ENCODE peak calls at places on chromosomes 11 and 22, in ten cellular contexts. L is NCI-H1092; D is EL; R is skeletal muscle cell; F is CD8-positive, alpha-beta T cell; G is stimulated activated naive CD8-positive, alpha-beta T cell treated with anti-CD3 and anti-CD28 coated beads, Interleukin-15, amount 100 ng/mL, for 72 hours; B is NCI-H2081; K is fibroblast of the conjunctiva; H is CD4-positive, alpha-beta T cell; I is bronchial epithelial cell. J is an unnamed sample.

GRCh38 chr22:39427751-39428596 is 28.4 kb downstream of the TAB1 start:
- DNase-seq in R (no peak), F (no peak), B (no peak), G (no peak), I (no peak), D (no peak), L (no peak), H (no peak), K (no peak), J (no peak)

GRCh38 chr22:24427500-24428164 is at the start of gene ADORA2A:
- DNase-seq in F (peak), G (peak), I (no peak), H (peak), B (no peak), R (no peak), L (no peak), D (no peak), K (no peak), J (no peak)

GRCh38 chr11:3904228-3904627 is 48.8 kb downstream of the STIM1 start:
- DNase-seq in L (no peak), R (no peak), D (no peak), K (no peak), I (no peak), H (no peak), F (no peak), B (no peak), G (no peak), J (no peak)

GRCh38 chr11:33551051-33551450 is 149.6 kb downstream of the C11orf91 start:
- DNase-seq in R (no peak), L (no peak), B (no peak), F (no peak), H (no peak), I (no peak), G (no peak), D (no peak), K (no peak), J (no peak)

GRCh38 chr22:37503850-37504249 is 15.4 kb downstream of the CARD10 start:
- DNase-seq in H (no peak), G (no peak), K (no peak), B (no peak), I (no peak), F (no peak), L (no peak), D (no peak), R (no peak), J (no peak)

GRCh38 chr11:46565248-46565835 is 28.5 kb downstream of the AMBRA1 start:
- DNase-seq in H (no peak), G (no peak), L (no peak), K (no peak), F (no peak), I (no peak), D (no peak), R (no peak), B (no peak), J (no peak)

GRCh38 chr11:98835336-98835735 is 185.4 kb upstream of the CNTN5 start:
- DNase-seq in D (no peak), F (no peak), I (no peak), K (no peak), B (no peak), L (no peak), R (peak), G (no peak), H (no peak), J (no peak)

GRCh38 chr11:27353593-27354358 is 9.2 kb downstream of the CCDC34 start:
- DNase-seq in H (no peak), D (peak), B (no peak), R (peak), K (peak), G (no peak), I (peak), F (no peak), L (no peak), J (no peak)

GRCh38 chr11:65553301-65554001 is 4.7 kb downstream of the LTBP3 start:
- DNase-seq in B (no peak), G (peak), R (no peak), L (no peak), F (peak), D (no peak), H (peak), K (no peak), I (no peak), J (no peak)

GRCh38 chr22:37428649-37429586 is 1.6 kb upstream of the ELFN2 start:
- DNase-seq in B (peak), L (no peak), F (peak), G (peak), K (no peak), D (peak), R (no peak), I (no peak), H (peak), J (no peak)

GRCh38 chr22:36860821-36861659 is at the start of gene NCF4:
- DNase-seq in H (no peak), R (no peak), G (peak), F (no peak), K (no peak), I (no peak), D (no peak), B (no peak), L (no peak), J (no peak)

GRCh38 chr11:47179655-47179991 is 2.9 kb upstream of the ARFGAP2 start:
- DNase-seq in K (no peak), R (no peak), D (peak), I (no peak), L (peak), B (peak), F (no peak), H (peak), G (peak), J (no peak)

GRCh38 chr22:35219012-35219411 is 38.3 kb upstream of the HMGXB4 start:
- DNase-seq in D (peak), K (no peak), G (no peak), F (no peak), I (peak), R (no peak), H (no peak), L (no peak), B (no peak), J (no peak)

GRCh38 chr11:130422251-130422995 is 6.0 kb downstream of the ADAMTS8 start:
- DNase-seq in H (no peak), F (no peak), D (no peak), G (no peak), B (no peak), K (no peak), I (no peak), L (no peak), R (no peak), J (no peak)

GRCh38 chr22:42977574-42977973 is 37.4 kb downstream of the PACSIN2 start:
- DNase-seq in L (no peak), D (no peak), F (no peak), B (no peak), G (no peak), R (no peak), I (no peak), K (no peak), H (no peak), J (no peak)

GRCh38 chr11:76234704-76235232 is 28.5 kb upstream of the WNT11 start:
- DNase-seq in K (peak), H (no peak), B (no peak), R (no peak), L (no peak), I (peak), F (no peak), D (no peak), G (no peak), J (no peak)

GRCh38 chr11:210122-210802 is 2.8 kb downstream of the RIC8A start:
- DNase-seq in I (peak), F (no peak), G (no peak), D (peak), L (no peak), R (peak), B (no peak), H (no peak), K (no peak), J (no peak)

GRCh38 chr11:132538642-132539041 is 993.7 kb downstream of the OPCML start:
- DNase-seq in B (no peak), D (no peak), F (no peak), G (no peak), K (no peak), H (no peak), L (no peak), I (no peak), R (no peak), J (no peak)

GRCh38 chr11:72856065-72856464 is 41.9 kb downstream of the ATG16L2 start:
- DNase-seq in G (no peak), K (no peak), D (no peak), R (no peak), B (no peak), I (no peak), H (no peak), F (no peak), L (no peak), J (no peak)

GRCh38 chr11:19660076-19660475 is 52.6 kb upstream of the NAV2 start:
- DNase-seq in D (peak), L (no peak), B (peak), H (no peak), G (peak), F (no peak), K (no peak), R (no peak), I (peak), J (no peak)

GRCh38 chr11:118434123-118434552 is 2.2 kb upstream of the KMT2A start:
- DNase-seq in G (no peak), H (peak), R (no peak), F (no peak), K (no peak), L (peak), I (no peak), D (no peak), B (peak), J (no peak)

GRCh38 chr11:128759168-128759567 is 65.3 kb downstream of the FLI1 start:
- DNase-seq in F (no peak), L (no peak), H (no peak), G (no peak), D (no peak), I (no peak), B (no peak), R (no peak), K (no peak), J (no peak)

GRCh38 chr22:45261407-45262088 is 20.9 kb upstream of the KIAA0930 start:
- DNase-seq in I (no peak), G (no peak), L (no peak), R (no peak), K (no peak), B (peak), H (no peak), F (no peak), D (no peak), J (no peak)

GRCh38 chr11:87397250-87397649 is 359.5 kb downstream of the TMEM135 start:
- DNase-seq in R (no peak), B (no peak), H (no peak), I (no peak), L (no peak), G (no peak), D (no peak), F (no peak), K (no peak), J (no peak)

GRCh38 chr11:34329876-34330275 is 27.9 kb downstream of the ABTB2 start:
- DNase-seq in K (no peak), I (no peak), D (no peak), R (no peak), L (no peak), F (no peak), B (no peak), H (no peak), G (no peak), J (no peak)

GRCh38 chr22:35593885-35594470 is 23.2 kb downstream of the MB start:
- DNase-seq in D (no peak), H (no peak), I (no peak), L (no peak), K (no peak), B (no peak), F (no peak), G (no peak), R (no peak), J (no peak)

GRCh38 chr11:102798012-102798746 is at the start of gene MMP1:
- DNase-seq in F (no peak), L (no peak), R (peak), K (no peak), I (peak), H (no peak), G (no peak), B (no peak), D (peak), J (peak)

GRCh38 chr11:67644042-67644441 is 4.5 kb upstream of the TBX10 start:
- DNase-seq in B (no peak), I (peak), D (no peak), G (peak), L (no peak), F (no peak), H (no peak), R (no peak), K (no peak), J (no peak)

GRCh38 chr11:45651841-45652745 is 13.3 kb downstream of the CHST1 start:
- DNase-seq in K (no peak), B (no peak), R (no peak), D (no peak), I (no peak), G (no peak), H (no peak), F (no peak), L (no peak), J (no peak)

GRCh38 chr11:72684236-72684912 is 10.2 kb upstream of the PDE2A start:
- DNase-seq in F (no peak), K (peak), R (no peak), B (no peak), H (peak), L (peak), D (peak), G (peak), I (peak), J (no peak)

GRCh38 chr11:46383404-46383758 is 1.9 kb downstream of the MDK start:
- DNase-seq in G (no peak), L (no peak), H (no peak), B (no peak), R (no peak), K (no peak), D (no peak), I (no peak), F (no peak), J (no peak)

GRCh38 chr11:2307733-2308331 is 6.0 kb downstream of the TSPAN32 start:
- DNase-seq in B (no peak), F (no peak), K (no peak), R (no peak), I (no peak), G (no peak), D (no peak), H (no peak), L (no peak), J (no peak)

GRCh38 chr22:21734540-21735197 is 925 bp downstream of the YPEL1 start:
- DNase-seq in L (no peak), G (peak), K (no peak), F (no peak), B (no peak), R (no peak), I (no peak), D (no peak), H (no peak), J (no peak)

GRCh38 chr11:13091804-13092203 is 82.7 kb downstream of the RASSF10 start:
- DNase-seq in I (peak), D (no peak), F (no peak), K (no peak), R (no peak), L (no peak), G (no peak), B (no peak), H (no peak), J (no peak)

GRCh38 chr11:31803813-31804438 is 7.2 kb downstream of the PAX6 start:
- DNase-seq in R (no peak), B (no peak), D (no peak), L (no peak), I (no peak), H (no peak), F (no peak), K (no peak), G (no peak), J (no peak)

GRCh38 chr11:73218106-73218829 is at the start of gene P2RY2:
- DNase-seq in K (no peak), R (no peak), F (no peak), H (no peak), D (peak), G (peak), L (no peak), I (peak), B (no peak), J (no peak)

GRCh38 chr22:24148586-24148985 is 32.7 kb upstream of the SUSD2 start:
- DNase-seq in F (no peak), K (no peak), L (no peak), G (no peak), R (no peak), B (no peak), D (no peak), H (no peak), I (no peak), J (no peak)

GRCh38 chr22:23557467-23557866 is 22.6 kb downstream of the IGLL1 start:
- DNase-seq in H (no peak), D (no peak), G (no peak), K (no peak), F (no peak), I (no peak), R (no peak), B (no peak), L (no peak), J (no peak)

GRCh38 chr11:106503901-106504300 is 426.4 kb downstream of the AASDHPPT start:
- DNase-seq in B (no peak), D (no peak), R (no peak), I (no peak), H (no peak), L (no peak), K (no peak), G (no peak), F (no peak), J (peak)

GRCh38 chr11:2305862-2306823 is 4.3 kb downstream of the TSPAN32 start:
- DNase-seq in D (peak), B (no peak), L (no peak), F (no peak), G (peak), H (no peak), I (no peak), K (peak), R (peak), J (no peak)

J was measured in foreskin melanocyte.